ENCODE peak calls at places on chromosomes 12 and 14, in five cellular contexts. U is aorta, G is hepatocyte, R is A549, T is H9. W is an unnamed sample. For H3K4me1, the result is how much of the 10 kb centered on the place peaks cover.

GRCh38 chr14:83548061-83548839 is 1981.7 kb upstream of the FLRT2 start:
- DNase-seq in R (no peak), T (no peak), U (no peak), G (no peak), W (no peak)

GRCh38 chr14:55366271-55366670 is 45.4 kb downstream of the ATG14 start:
- DNase-seq in G (peak), U (no peak), R (no peak), T (no peak), W (no peak)

GRCh38 chr12:52441320-52441911 is 7.2 kb upstream of the KRT75 start:
- DNase-seq in R (peak), G (peak), T (no peak), U (no peak), W (peak)

GRCh38 chr14:54189358-54190354 is 207.2 kb upstream of the CDKN3 start:
- DNase-seq in U (no peak), G (peak), T (no peak), R (peak), W (no peak)

GRCh38 chr12:105352049-105352448 is 21.6 kb downstream of the C12orf75 start:
- DNase-seq in G (no peak), U (no peak), T (no peak), R (no peak), W (no peak)

GRCh38 chr14:102540310-102541028 is 30.9 kb upstream of the ANKRD9 start:
- DNase-seq in G (peak), T (no peak), R (no peak), U (no peak), W (no peak)

GRCh38 chr12:92253301-92253700 is 107.7 kb upstream of the BTG1 start:
- DNase-seq in U (no peak), R (no peak), T (no peak), G (no peak), W (no peak)

GRCh38 chr14:42779024-42779423 is 1172.3 kb downstream of the LRFN5 start:
- DNase-seq in T (no peak), R (no peak), U (no peak), G (no peak), W (no peak)

GRCh38 chr12:89281534-89281857 is 70.8 kb downstream of the DUSP6 start:
- DNase-seq in R (no peak), T (no peak), U (no peak), G (no peak), W (no peak)

GRCh38 chr12:89279499-89279898 is 72.8 kb downstream of the DUSP6 start:
- DNase-seq in U (no peak), G (no peak), R (no peak), T (no peak), W (no peak)

GRCh38 chr12:89278862-89279261 is 73.4 kb downstream of the DUSP6 start:
- DNase-seq in U (no peak), R (no peak), T (no peak), G (no peak), W (no peak)

GRCh38 chr12:89278169-89278568 is 74.1 kb downstream of the DUSP6 start:
- DNase-seq in G (no peak), T (no peak), R (no peak), U (no peak), W (peak)

DNA sequence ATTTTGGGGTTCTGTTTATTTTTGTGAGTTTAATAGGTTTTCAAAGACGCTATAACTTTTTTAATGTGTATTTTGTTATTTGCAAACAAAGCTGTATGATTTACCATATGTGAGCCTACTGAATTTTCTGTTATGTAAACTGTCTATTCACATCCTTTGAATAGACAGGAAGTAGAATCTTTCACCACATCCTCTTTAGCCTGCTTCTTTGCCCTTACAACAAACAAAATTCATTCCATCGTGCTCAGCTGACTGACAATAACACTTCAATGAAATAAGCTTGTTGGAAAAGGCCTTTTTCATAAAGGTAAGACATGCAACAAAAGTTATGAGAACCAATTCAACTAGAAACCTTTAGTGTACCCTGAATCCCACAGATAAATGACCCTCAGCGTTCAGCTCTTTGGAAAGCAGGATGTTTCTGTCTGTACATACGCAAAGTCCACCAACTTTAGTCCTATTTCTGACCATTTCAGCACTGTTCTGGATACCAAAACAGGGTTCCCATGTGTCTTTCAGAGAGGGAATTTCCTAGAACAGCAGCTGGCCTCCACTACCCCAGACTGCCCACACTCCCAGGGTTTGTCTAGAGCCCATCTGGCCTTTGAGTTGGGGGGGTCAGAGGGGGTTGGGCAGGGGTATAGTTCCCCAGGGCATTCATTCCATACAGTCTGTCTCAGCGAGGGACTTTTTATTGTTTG is 71.3 kb downstream of the DUSP6 start:
- DNase-seq in U (peak), R (no peak), G (no peak), T (no peak), W (no peak)
- H3K4me1 ChIP-seq in U (under half), R (under half), G (under half), T (under half), W (under half)

GRCh38 chr12:63302269-63302940 is 151.4 kb upstream of the AVPR1A start:
- DNase-seq in U (no peak), T (no peak), R (no peak), G (no peak), W (no peak)
- H3K4me1 ChIP-seq in U (under half), T (under half), R (under half), G (under half), W (under half)

DNA sequence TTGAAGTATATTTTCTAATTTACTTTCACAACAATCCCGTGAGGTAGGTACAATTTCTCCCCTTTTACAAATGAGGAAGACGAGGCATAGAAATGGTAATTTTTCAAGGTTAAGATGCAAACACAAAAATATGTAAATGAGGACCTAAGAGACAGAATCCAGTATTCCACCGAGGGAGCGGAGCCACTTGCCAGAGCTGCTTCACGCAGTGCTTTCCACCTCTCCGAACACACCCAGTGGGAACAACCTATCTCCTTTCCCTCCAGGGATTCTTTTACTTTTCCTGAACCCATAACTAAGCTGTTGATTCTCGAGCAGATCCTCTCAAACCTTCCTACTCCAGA is 1.6 kb downstream of the DDHD1 start:
- DNase-seq in R (no peak), U (no peak), G (no peak), T (no peak), W (no peak)
- H3K4me1 ChIP-seq in R (under half), U (under half), G (under half), T (under half), W (under half)

GRCh38 chr14:50529288-50530179 is 2.8 kb downstream of the MAP4K5 start:
- DNase-seq in R (no peak), U (no peak), G (no peak), T (no peak), W (no peak)
- H3K4me1 ChIP-seq in R (under half), U (under half), G (under half), T (under half), W (under half)

DNA sequence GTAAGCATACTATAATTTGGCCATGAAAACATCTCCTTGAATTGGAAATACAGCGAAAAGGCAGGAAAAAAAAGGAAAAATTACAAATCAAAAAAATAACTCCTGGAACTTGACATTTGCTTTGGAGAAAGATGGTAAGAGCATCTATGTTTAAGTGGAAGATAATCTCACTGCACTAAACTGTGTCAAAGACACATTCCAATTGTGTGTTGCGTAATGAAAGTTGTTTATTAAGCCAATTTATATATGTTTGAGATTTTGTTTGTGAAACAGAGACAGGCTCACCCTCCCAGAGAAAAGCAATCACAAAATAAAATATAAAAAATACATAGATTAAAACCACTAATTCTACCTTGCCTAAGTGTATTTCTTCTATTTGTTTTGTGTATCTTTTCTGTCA is 11.1 kb upstream of the ATXN7L3B start:
- DNase-seq in U (no peak), R (no peak), G (no peak), T (no peak), W (no peak)
- H3K4me1 ChIP-seq in U (under half), R (under half), G (under half), T (under half), W (under half)

GRCh38 chr14:89339579-89339978 is 77.5 kb downstream of the FOXN3 start:
- DNase-seq in U (no peak), R (no peak), G (no peak), T (no peak), W (no peak)
- H3K4me1 ChIP-seq in U (under half), R (under half), G (under half), T (under half), W (under half)

DNA sequence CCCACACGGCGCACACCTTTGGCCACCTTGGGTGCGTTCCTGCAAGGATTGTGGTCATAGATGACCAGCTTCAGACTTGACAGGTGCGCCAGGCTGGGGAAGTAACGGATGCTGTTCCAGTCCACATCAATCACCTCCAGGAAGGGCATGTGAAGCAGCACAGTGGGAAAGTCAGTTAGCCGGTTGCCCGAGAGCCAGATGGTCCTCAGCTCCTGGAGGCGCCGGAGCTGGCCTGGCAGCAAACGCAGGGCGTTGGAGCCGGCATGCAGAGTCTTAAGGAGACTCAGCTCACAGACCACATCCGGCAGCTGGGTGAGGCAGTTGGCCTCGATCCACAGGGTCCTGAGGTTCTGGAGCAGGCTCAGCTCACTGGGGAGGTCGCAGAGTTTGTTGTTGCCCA is 581 bp downstream of the LRRC10 start:
- DNase-seq in T (no peak), R (no peak), U (no peak), G (no peak), W (no peak)
- H3K4me1 ChIP-seq in T (under half), R (under half), U (under half), G (under half), W (under half)